ENCODE peak calls at places on chromosome 17, in six cellular contexts. O is C1 segment of cervical spinal cord; C is kidney; U is bronchial epithelial cell; M is CD8-positive, alpha-beta T cell; E is cardiac muscle cell. J is an unnamed sample.

GRCh38 chr17:77798481-77798880 is 160.0 kb upstream of the TNRC6C start:
- DNase-seq in O (no peak), M (no peak), E (no peak), C (no peak), U (no peak), J (no peak)

GRCh38 chr17:50173335-50173941 is 7.6 kb downstream of the SGCA start:
- DNase-seq in M (no peak), O (no peak), E (peak; percentile 61), U (peak; percentile 75), C (peak; percentile 69), J (no peak)

GRCh38 chr17:46727572-46728348 is 90.7 kb downstream of the WNT3 start:
- DNase-seq in O (no peak), U (peak; percentile 91), C (no peak), E (no peak), M (no peak), J (no peak)

GRCh38 chr17:17766351-17767095 is 70.3 kb downstream of the SREBF1 start:
- DNase-seq in U (no peak), C (peak; percentile 72), E (no peak), O (peak; percentile 17), M (no peak), J (no peak)

GRCh38 chr17:44543213-44543904 is 13.9 kb upstream of the FZD2 start:
- DNase-seq in O (no peak), E (peak; percentile 83), U (peak; percentile 73), C (no peak), M (no peak), J (no peak)

GRCh38 chr17:27741361-27741861 is 58.9 kb downstream of the NOS2 start:
- DNase-seq in O (no peak), E (no peak), C (peak; percentile 53), M (no peak), U (peak; percentile 21), J (no peak)

GRCh38 chr17:4476017-4476416 is 22.7 kb upstream of the SPNS2 start:
- DNase-seq in M (no peak), U (no peak), O (no peak), E (no peak), C (peak; percentile 75), J (no peak)

GRCh38 chr17:72666519-72666874 is 426.0 kb downstream of the SLC39A11 start:
- DNase-seq in U (no peak), O (no peak), M (no peak), C (no peak), E (no peak), J (no peak)

GRCh38 chr17:48219605-48220004 is 112.0 kb downstream of the SNX11 start:
- DNase-seq in M (no peak), E (peak; percentile 36), O (no peak), U (no peak), C (no peak), J (no peak)

GRCh38 chr17:30780343-30780742 is 44.1 kb downstream of the CRLF3 start:
- DNase-seq in M (no peak), C (no peak), E (no peak), U (no peak), O (no peak), J (no peak)

GRCh38 chr17:81983011-81983638 is 5.7 kb downstream of the ASPSCR1 start:
- DNase-seq in U (no peak), E (no peak), C (peak; percentile 66), M (no peak), O (no peak), J (no peak)

GRCh38 chr17:77354420-77354720 is 213.6 kb downstream of the SEC14L1 start:
- DNase-seq in O (no peak), C (no peak), M (no peak), E (no peak), U (no peak), J (peak; percentile 7)

GRCh38 chr17:73980517-73980916 is 223.0 kb upstream of the RPL38 start:
- DNase-seq in O (no peak), E (no peak), U (no peak), M (no peak), C (no peak), J (no peak)

GRCh38 chr17:77395609-77396008 is 254.8 kb downstream of the SEC14L1 start:
- DNase-seq in E (no peak), U (no peak), C (no peak), O (no peak), M (no peak), J (no peak)

GRCh38 chr17:17809527-17810373 is 27.0 kb downstream of the SREBF1 start:
- DNase-seq in U (no peak), C (peak; percentile 90), M (no peak), O (no peak), E (peak; percentile 79), J (no peak)

GRCh38 chr17:77728022-77728671 is 230.4 kb upstream of the TNRC6C start:
- DNase-seq in E (no peak), C (no peak), O (no peak), U (peak; percentile 2), M (no peak), J (no peak)

GRCh38 chr17:9928601-9929341 is 23.7 kb upstream of the RCVRN start:
- DNase-seq in M (no peak), C (peak; percentile 49), U (peak; percentile 56), O (no peak), E (peak; percentile 79), J (no peak)

GRCh38 chr17:61495161-61495857 is 43.1 kb downstream of the TBX4 start:
- DNase-seq in C (no peak), M (no peak), O (no peak), E (no peak), U (no peak), J (no peak)

GRCh38 chr17:78494189-78494960 is 82.8 kb downstream of the DNAH17 start:
- DNase-seq in M (no peak), U (no peak), E (no peak), O (no peak), C (peak; percentile 63), J (no peak)

GRCh38 chr17:80970044-80970761 is 21.4 kb upstream of the CHMP6 start:
- DNase-seq in O (no peak), M (peak; percentile 55), E (no peak), C (no peak), U (no peak), J (no peak)

GRCh38 chr17:12744298-12744697 is 45.0 kb upstream of the ARHGAP44 start:
- DNase-seq in M (no peak), E (no peak), U (peak; percentile 89), O (no peak), C (no peak), J (no peak)